ENCODE peak calls at places on chromosome 21, in ten cellular contexts. X is fibroblast of lung; C is tibial nerve; V is hepatocyte; Z is astrocyte; N is heart right ventricle; Q is small intestine; T is mucosa of descending colon; A is heart left ventricle; P is CD8-positive, alpha-beta memory T cell. D is an unnamed sample.

GRCh38 chr21:26818911-26819310 is 26.3 kb downstream of the ADAMTS1 start:
- DNase-seq in X (no peak), C (no peak), V (no peak), Z (no peak), N (no peak), Q (no peak), T (no peak), A (no peak), P (no peak), D (no peak)

GRCh38 chr21:31184462-31184861 is 146.2 kb upstream of the KRTAP19-8 start:
- DNase-seq in X (no peak), C (no peak), V (no peak), Z (no peak), N (no peak), Q (no peak), T (no peak), A (no peak), P (peak; percentile 47), D (no peak)

GRCh38 chr21:27192286-27192685 is 225.4 kb upstream of the ADAMTS5 start:
- DNase-seq in X (peak; percentile 24), C (no peak), V (no peak), Z (no peak), N (no peak), Q (no peak), T (no peak), A (no peak), P (no peak), D (no peak)

GRCh38 chr21:33761104-33762036 is 119.1 kb downstream of the ITSN1 start:
- DNase-seq in X (peak; percentile 97), C (no peak), V (peak; percentile 79), Z (peak; percentile 100), N (peak; percentile 34), Q (peak; percentile 31), T (peak; percentile 14), A (no peak), P (no peak), D (no peak)

GRCh38 chr21:22235866-22236590 is 1237.8 kb downstream of the NCAM2 start:
- DNase-seq in X (no peak), C (no peak), V (no peak), Z (no peak), N (no peak), Q (no peak), T (no peak), A (no peak), P (no peak), D (no peak)

GRCh38 chr21:32403201-32403701 is 9.3 kb upstream of the EVA1C start:
- DNase-seq in X (peak; percentile 82), C (no peak), V (peak; percentile 83), Z (peak; percentile 42), N (peak; percentile 78), Q (peak; percentile 76), T (peak; percentile 86), A (peak; percentile 60), P (peak; percentile 68), D (no peak)

GRCh38 chr21:46551636-46552241 is 53.1 kb downstream of the S100B start:
- DNase-seq in X (no peak), C (no peak), V (no peak), Z (no peak), N (no peak), Q (no peak), T (peak; percentile 23), A (peak; percentile 56), P (peak; percentile 64), D (peak; percentile 55)

GRCh38 chr21:29295066-29295650 is 3.6 kb upstream of the BACH1 start:
- DNase-seq in X (no peak), C (no peak), V (no peak), Z (no peak), N (no peak), Q (no peak), T (peak; percentile 25), A (no peak), P (no peak), D (no peak)

GRCh38 chr21:19508844-19509243 is 1105.3 kb upstream of the TMPRSS15 start:
- DNase-seq in X (no peak), C (no peak), V (no peak), Z (no peak), N (no peak), Q (no peak), T (no peak), A (no peak), P (no peak), D (no peak)

GRCh38 chr21:34865922-34866271 is 183.2 kb downstream of the RUNX1 start:
- DNase-seq in X (no peak), C (no peak), V (peak; percentile 44), Z (no peak), N (no peak), Q (no peak), T (no peak), A (no peak), P (no peak), D (no peak)

GRCh38 chr21:29017639-29018237 is 1.4 kb downstream of the RWDD2B start:
- DNase-seq in X (no peak), C (no peak), V (no peak), Z (no peak), N (no peak), Q (peak; percentile 39), T (no peak), A (no peak), P (no peak), D (no peak)

DNA sequence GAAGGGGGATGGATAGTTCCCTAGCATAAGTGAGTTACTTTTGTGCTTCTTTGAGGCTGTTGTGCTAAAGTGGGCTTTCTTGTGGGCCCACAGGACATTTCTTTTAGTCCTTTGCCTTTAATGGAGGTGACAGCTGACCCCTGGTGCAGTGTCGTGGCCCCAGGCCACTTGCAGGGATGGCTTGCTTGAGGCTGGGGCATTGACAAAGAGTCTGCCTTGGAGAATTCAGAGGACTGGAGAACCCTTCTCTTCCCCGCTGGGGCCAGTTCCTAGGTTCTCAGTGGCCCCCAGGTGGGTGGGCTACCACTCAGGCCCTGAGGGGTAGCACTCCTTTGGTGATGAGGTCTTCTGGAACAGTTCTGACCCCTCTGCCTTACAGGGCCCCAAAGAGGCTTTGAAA is 12.8 kb downstream of the ABCG1 start:
- DNase-seq in X (no peak), C (no peak), V (no peak), Z (no peak), N (no peak), Q (no peak), T (no peak), A (no peak), P (no peak), D (no peak)
- H3K4me1 ChIP-seq in X (peaks cover 17% of the 10 kb centered on the region), C (peaks cover 63% of the 10 kb centered on the region), V (peaks cover 55% of the 10 kb centered on the region), Z (peaks cover 12% of the 10 kb centered on the region), N (peaks cover 76% of the 10 kb centered on the region), Q (peaks cover 18% of the 10 kb centered on the region), T (peaks cover 72% of the 10 kb centered on the region), A (peaks cover 92% of the 10 kb centered on the region), P (peaks cover 89% of the 10 kb centered on the region), D (peaks cover 98% of the 10 kb centered on the region)

GRCh38 chr21:42265229-42265812 is 46.4 kb downstream of the ABCG1 start:
- DNase-seq in X (no peak), C (no peak), V (no peak), Z (no peak), N (no peak), Q (no peak), T (no peak), A (no peak), P (no peak), D (no peak)

GRCh38 chr21:42272984-42273600 is 42.1 kb downstream of the TFF3 start:
- DNase-seq in X (no peak), C (no peak), V (no peak), Z (no peak), N (no peak), Q (no peak), T (no peak), A (no peak), P (no peak), D (no peak)

GRCh38 chr21:42271065-42271464 is 44.1 kb downstream of the TFF3 start:
- DNase-seq in X (no peak), C (no peak), V (no peak), Z (no peak), N (no peak), Q (no peak), T (no peak), A (no peak), P (no peak), D (no peak)

GRCh38 chr21:42272109-42272962 is 42.9 kb downstream of the TFF3 start:
- DNase-seq in X (no peak), C (no peak), V (no peak), Z (no peak), N (no peak), Q (no peak), T (no peak), A (no peak), P (no peak), D (no peak)

GRCh38 chr21:42269382-42269781 is 45.8 kb downstream of the TFF3 start:
- DNase-seq in X (no peak), C (no peak), V (no peak), Z (no peak), N (no peak), Q (no peak), T (no peak), A (no peak), P (no peak), D (no peak)
- H3K4me1 ChIP-seq in X (no peaks in the 10 kb centered on the region), C (no peaks in the 10 kb centered on the region), V (no peaks in the 10 kb centered on the region), Z (no peaks in the 10 kb centered on the region), N (no peaks in the 10 kb centered on the region), Q (no peaks in the 10 kb centered on the region), T (no peaks in the 10 kb centered on the region), A (peaks cover 5% of the 10 kb centered on the region), P (peaks cover 30% of the 10 kb centered on the region), D (no peaks in the 10 kb centered on the region)

DNA sequence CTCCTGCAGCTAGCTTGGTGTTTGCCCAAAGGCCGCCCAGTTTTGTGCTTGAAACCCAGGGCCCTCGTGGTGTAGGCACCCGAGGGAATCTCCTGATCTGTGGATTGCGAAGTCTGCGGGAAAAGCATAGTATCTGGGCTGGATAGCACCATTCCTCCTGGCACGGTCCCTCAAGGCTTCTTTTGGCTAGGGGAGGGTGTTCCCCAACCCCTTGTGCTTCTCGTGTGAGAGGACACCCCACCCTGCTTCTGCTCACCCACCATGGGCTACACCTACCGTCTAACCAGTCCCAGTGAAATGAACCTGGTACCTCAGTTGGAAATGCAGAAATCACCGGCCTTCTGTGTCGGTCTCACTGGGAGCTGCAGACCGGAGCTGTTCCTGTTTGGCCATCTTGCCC is 403.5 kb downstream of the USP25 start:
- DNase-seq in X (no peak), C (no peak), V (no peak), Z (no peak), N (no peak), Q (no peak), T (no peak), A (no peak), P (no peak), D (no peak)
- H3K4me1 ChIP-seq in X (no peaks in the 10 kb centered on the region), C (no peaks in the 10 kb centered on the region), V (no peaks in the 10 kb centered on the region), Z (no peaks in the 10 kb centered on the region), N (no peaks in the 10 kb centered on the region), Q (no peaks in the 10 kb centered on the region), T (no peaks in the 10 kb centered on the region), A (no peaks in the 10 kb centered on the region), P (no peaks in the 10 kb centered on the region), D (no peaks in the 10 kb centered on the region)

GRCh38 chr21:25537174-25537573 is 70.1 kb downstream of the MRPL39 start:
- DNase-seq in X (no peak), C (no peak), V (no peak), Z (no peak), N (no peak), Q (no peak), T (no peak), A (no peak), P (no peak), D (no peak)
- H3K4me1 ChIP-seq in X (no peaks in the 10 kb centered on the region), C (no peaks in the 10 kb centered on the region), V (no peaks in the 10 kb centered on the region), Z (no peaks in the 10 kb centered on the region), N (no peaks in the 10 kb centered on the region), Q (no peaks in the 10 kb centered on the region), T (no peaks in the 10 kb centered on the region), A (no peaks in the 10 kb centered on the region), P (no peaks in the 10 kb centered on the region), D (no peaks in the 10 kb centered on the region)

D was measured in right atrium auricular region.